ENCODE peak calls at places on chromosomes 2 and 18, in seven cellular contexts. M, D, Q, R, L, A and J are unnamed samples.

GRCh38 chr18:50665519-50665918 is 105.6 kb downstream of the MAPK4 start:
- DNase-seq in M (no peak), D (peak), Q (no peak), R (no peak), L (no peak), A (no peak), J (no peak)

GRCh38 chr2:229408356-229408755 is 137.3 kb upstream of the PID1 start:
- DNase-seq in M (peak), D (peak), Q (no peak), R (peak), L (no peak), A (peak), J (no peak)

GRCh38 chr2:231394201-231395141 is 1.0 kb upstream of the B3GNT7 start:
- DNase-seq in M (peak), D (peak), Q (no peak), R (no peak), L (no peak), A (no peak), J (no peak)

GRCh38 chr2:231680284-231680991 is 27.9 kb upstream of the PTMA start:
- DNase-seq in M (peak), D (no peak), Q (no peak), R (no peak), L (no peak), A (no peak), J (no peak)

GRCh38 chr2:45009303-45009927 is at the start of gene SIX2:
- DNase-seq in M (peak), D (peak), Q (no peak), R (peak), L (peak), A (peak), J (no peak)

GRCh38 chr2:86621290-86621943 is 2.2 kb downstream of the RNF103 start:
- DNase-seq in M (no peak), D (no peak), Q (no peak), R (no peak), L (no peak), A (peak), J (no peak)

GRCh38 chr2:74658516-74658915 is 4.5 kb downstream of the SEMA4F start:
- DNase-seq in M (no peak), D (no peak), Q (no peak), R (no peak), L (no peak), A (peak), J (no peak)

GRCh38 chr2:15691586-15692310 is 100.1 kb downstream of the DDX1 start:
- DNase-seq in M (no peak), D (no peak), Q (no peak), R (no peak), L (no peak), A (no peak), J (no peak)

GRCh38 chr18:35949903-35950627 is 22.4 kb upstream of the RMP24 start:
- DNase-seq in M (peak), D (peak), Q (no peak), R (peak), L (no peak), A (peak), J (peak)

GRCh38 chr2:226030369-226031077 is 631.0 kb downstream of the NYAP2 start:
- DNase-seq in M (no peak), D (peak), Q (no peak), R (no peak), L (no peak), A (no peak), J (no peak)

GRCh38 chr2:58156780-58157179 is 84.3 kb downstream of the FANCL start:
- DNase-seq in M (no peak), D (no peak), Q (no peak), R (no peak), L (no peak), A (no peak), J (no peak)

GRCh38 chr2:78861546-78861945 is 164.0 kb upstream of the REG3G start:
- DNase-seq in M (no peak), D (peak), Q (no peak), R (no peak), L (no peak), A (no peak), J (no peak)

GRCh38 chr2:28401411-28401810 is 8.8 kb downstream of the FOSL2 start:
- DNase-seq in M (no peak), D (peak), Q (no peak), R (peak), L (no peak), A (no peak), J (no peak)

GRCh38 chr2:199431748-199432213 is 26.0 kb downstream of the SATB2 start:
- DNase-seq in M (no peak), D (no peak), Q (no peak), R (no peak), L (no peak), A (no peak), J (no peak)

GRCh38 chr2:120108749-120109148 is 95.9 kb downstream of the EPB41L5 start:
- DNase-seq in M (no peak), D (no peak), Q (no peak), R (no peak), L (no peak), A (peak), J (no peak)

GRCh38 chr2:125373293-125373692 is 1282.7 kb upstream of the GYPC start:
- DNase-seq in M (no peak), D (no peak), Q (no peak), R (no peak), L (no peak), A (no peak), J (no peak)

GRCh38 chr2:40516604-40517003 is 64.7 kb upstream of the SLC8A1 start:
- DNase-seq in M (no peak), D (no peak), Q (no peak), R (no peak), L (no peak), A (no peak), J (no peak)

GRCh38 chr18:32768646-32769206 is 4.1 kb downstream of the KLHL14 start:
- DNase-seq in M (no peak), D (no peak), Q (no peak), R (no peak), L (no peak), A (no peak), J (no peak)

GRCh38 chr18:32770181-32770650 is 2.6 kb downstream of the KLHL14 start:
- DNase-seq in M (no peak), D (no peak), Q (no peak), R (peak), L (no peak), A (no peak), J (no peak)

GRCh38 chr18:32771169-32771751 is 1.6 kb downstream of the KLHL14 start:
- DNase-seq in M (peak), D (no peak), Q (no peak), R (no peak), L (no peak), A (peak), J (no peak)

GRCh38 chr18:32770651-32771168 is 2.1 kb downstream of the KLHL14 start:
- DNase-seq in M (peak), D (no peak), Q (no peak), R (no peak), L (no peak), A (no peak), J (no peak)

DNA sequence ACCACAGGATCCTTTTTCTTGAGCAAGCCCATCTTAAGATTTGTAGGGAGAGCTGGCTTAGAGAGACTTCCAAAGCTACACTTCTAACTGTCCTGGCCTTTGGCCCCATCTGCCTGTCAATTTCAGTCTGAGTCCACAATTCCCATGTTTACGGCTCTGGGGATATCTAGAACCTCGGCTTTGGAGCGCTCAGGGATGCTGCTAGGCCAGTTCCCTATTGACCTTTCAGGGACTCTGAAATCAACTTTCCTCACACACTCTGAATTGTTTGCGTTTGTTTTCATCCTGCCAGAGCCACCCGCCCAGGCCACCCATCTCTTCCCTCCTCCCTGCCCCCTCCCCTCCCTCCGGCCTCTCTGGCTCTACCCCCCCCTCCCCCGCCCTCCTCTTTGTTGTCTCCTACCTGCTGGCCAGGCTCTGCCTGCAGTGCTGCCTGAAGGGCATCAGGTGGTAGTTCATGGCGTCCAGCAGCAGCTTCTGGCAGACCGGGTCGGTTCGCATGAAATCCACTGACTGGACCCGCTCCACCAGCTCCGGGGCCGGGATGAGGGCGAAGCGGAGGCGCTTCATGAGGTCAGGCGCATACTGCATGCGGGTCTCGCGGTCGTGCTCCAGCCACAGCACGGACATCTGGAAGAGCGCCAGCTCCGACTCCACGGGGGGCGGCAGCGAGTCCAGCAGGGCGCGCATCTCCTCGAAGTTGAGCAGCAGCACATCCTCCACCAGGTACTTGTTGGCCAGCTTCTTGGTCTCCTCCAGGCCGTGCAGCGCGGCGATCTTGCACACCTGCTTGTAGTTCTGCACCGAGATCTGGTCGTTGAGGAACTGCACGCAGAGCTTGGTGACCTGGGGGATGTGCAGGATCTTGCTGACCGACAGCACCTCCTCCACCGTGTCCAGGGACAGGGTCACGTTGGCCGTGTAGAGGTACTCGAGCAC is 3.3 kb downstream of the KLHL14 start:
- DNase-seq in M (peak), D (no peak), Q (no peak), R (no peak), L (no peak), A (no peak), J (no peak)
- H3K4me3 ChIP-seq in M (peak), D (no peak), Q (no peak), R (no peak), L (peak), A (no peak), J (no peak)

GRCh38 chr2:217691920-217692666 is 310.7 kb downstream of the TNS1 start:
- DNase-seq in M (no peak), D (peak), Q (no peak), R (peak), L (peak), A (peak), J (no peak)
- H3K4me3 ChIP-seq in M (no peak), D (no peak), Q (no peak), R (no peak), L (no peak), A (no peak), J (no peak)

GRCh38 chr2:132439703-132440398 is 23.2 kb downstream of the GPR39 start:
- DNase-seq in M (no peak), D (no peak), Q (no peak), R (no peak), L (no peak), A (peak), J (no peak)

GRCh38 chr2:132437852-132438649 is 21.4 kb downstream of the GPR39 start:
- DNase-seq in M (no peak), D (no peak), Q (no peak), R (no peak), L (no peak), A (no peak), J (no peak)

GRCh38 chr2:132441051-132441450 is 24.4 kb downstream of the GPR39 start:
- DNase-seq in M (no peak), D (no peak), Q (no peak), R (no peak), L (no peak), A (no peak), J (no peak)

GRCh38 chr2:132443106-132443505 is 26.5 kb downstream of the GPR39 start:
- DNase-seq in M (no peak), D (no peak), Q (no peak), R (no peak), L (no peak), A (no peak), J (no peak)

GRCh38 chr2:132438650-132439030 is 22.0 kb downstream of the GPR39 start:
- DNase-seq in M (no peak), D (no peak), Q (no peak), R (no peak), L (no peak), A (peak), J (no peak)
- H3K4me3 ChIP-seq in M (no peak), D (no peak), Q (no peak), R (no peak), L (no peak), A (no peak), J (no peak)

DNA sequence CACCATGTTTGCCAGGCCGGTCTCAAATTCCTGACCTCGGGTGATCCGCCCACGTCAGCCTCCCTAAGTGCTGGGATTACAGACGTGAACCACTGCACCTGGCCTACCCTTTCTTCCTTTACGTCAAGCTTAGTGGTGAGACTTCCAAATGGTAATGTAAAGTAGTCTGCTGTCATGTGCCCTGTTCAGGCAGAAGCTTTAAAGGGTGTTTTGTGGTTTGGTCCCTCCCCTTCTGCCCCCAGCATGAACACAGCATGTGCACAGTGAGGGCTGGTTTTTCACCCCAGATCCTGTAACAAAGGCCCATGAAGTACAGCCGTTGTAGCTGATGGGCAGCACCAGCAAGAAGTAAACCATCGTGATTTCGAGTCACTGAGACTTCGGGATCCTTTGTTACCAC is 2.7 kb upstream of the DTYMK start:
- DNase-seq in M (no peak), D (no peak), Q (no peak), R (no peak), L (no peak), A (no peak), J (no peak)
- H3K4me3 ChIP-seq in M (no peak), D (no peak), Q (no peak), R (no peak), L (no peak), A (no peak), J (no peak)

DNA sequence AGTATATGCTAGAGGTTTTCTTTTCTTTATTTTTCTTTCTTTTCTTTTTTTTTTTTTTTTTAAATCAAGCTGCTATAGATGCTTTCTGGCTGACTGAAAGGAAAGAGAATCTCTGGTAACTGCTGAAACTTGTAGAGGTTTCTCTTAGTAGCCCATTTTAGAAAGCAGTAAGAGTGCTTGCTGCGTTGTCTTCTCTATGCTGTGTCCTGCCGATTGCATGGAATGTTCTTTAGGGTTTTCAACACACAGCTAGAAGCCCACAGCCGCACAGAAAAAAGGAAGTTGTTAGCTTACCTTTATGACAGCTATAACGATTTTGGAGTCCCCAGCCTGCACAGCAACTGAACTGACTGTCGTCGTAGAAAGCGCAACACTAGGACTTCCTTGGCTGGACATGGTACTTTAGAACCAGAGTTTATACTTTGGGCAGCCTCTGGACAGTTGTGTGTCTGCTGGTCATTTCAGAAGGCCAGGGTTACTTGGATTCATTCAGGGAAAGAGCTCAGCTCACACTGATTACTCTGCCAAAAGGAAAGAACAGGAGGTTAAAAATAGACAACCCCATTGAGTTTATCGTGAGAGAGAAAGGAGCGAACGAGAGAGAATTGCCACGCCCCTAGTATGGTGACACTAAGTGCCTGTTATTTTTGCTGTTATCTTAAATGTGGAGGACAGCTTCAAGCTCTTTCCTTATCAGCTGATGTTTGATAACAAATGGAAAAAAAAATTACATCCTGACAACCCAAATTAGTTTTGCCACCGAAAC is at the start of gene CCDC141:
- DNase-seq in M (no peak), D (peak), Q (no peak), R (no peak), L (no peak), A (no peak), J (no peak)
- H3K4me3 ChIP-seq in M (peak), D (peak), Q (peak), R (no peak), L (peak), A (no peak), J (peak)

GRCh38 chr18:55007582-55007981 is 48.3 kb upstream of the CCDC68 start:
- DNase-seq in M (no peak), D (no peak), Q (no peak), R (no peak), L (no peak), A (peak), J (no peak)

GRCh38 chr18:55013086-55013485 is 53.8 kb upstream of the CCDC68 start:
- DNase-seq in M (no peak), D (no peak), Q (no peak), R (no peak), L (no peak), A (no peak), J (no peak)

GRCh38 chr18:55013685-55014084 is 54.4 kb upstream of the CCDC68 start:
- DNase-seq in M (no peak), D (no peak), Q (no peak), R (no peak), L (no peak), A (no peak), J (no peak)

GRCh38 chr18:55014095-55014494 is 54.8 kb upstream of the CCDC68 start:
- DNase-seq in M (no peak), D (no peak), Q (no peak), R (no peak), L (no peak), A (no peak), J (no peak)

DNA sequence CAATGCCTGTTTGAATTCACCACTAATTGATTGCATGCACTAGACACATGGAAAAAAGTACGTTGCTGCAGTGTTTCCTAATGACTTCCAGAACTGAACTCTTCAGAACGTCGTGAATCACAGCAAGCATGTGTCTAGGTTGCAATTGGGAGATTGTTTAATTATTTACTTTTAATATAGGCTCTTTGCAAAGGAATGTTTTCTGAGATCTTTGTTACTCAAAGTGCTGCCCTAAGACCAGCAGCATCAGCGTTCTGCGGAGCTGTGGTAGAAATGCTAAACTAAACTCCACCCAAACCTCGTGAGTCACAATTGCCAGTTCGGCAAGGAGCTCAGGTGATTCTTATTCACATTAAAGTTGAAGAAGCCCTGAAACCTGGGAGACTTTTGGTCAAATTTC is 52.8 kb upstream of the CCDC68 start:
- DNase-seq in M (no peak), D (no peak), Q (no peak), R (no peak), L (no peak), A (peak), J (no peak)
- H3K4me3 ChIP-seq in M (no peak), D (no peak), Q (no peak), R (no peak), L (no peak), A (no peak), J (no peak)

GRCh38 chr2:148813603-148814065 is 61.4 kb upstream of the KIF5C start:
- DNase-seq in M (peak), D (peak), Q (peak), R (no peak), L (no peak), A (no peak), J (peak)
- H3K4me3 ChIP-seq in M (no peak), D (no peak), Q (no peak), R (no peak), L (no peak), A (no peak), J (no peak)

GRCh38 chr18:9417081-9417841 is 58.1 kb upstream of the RALBP1 start:
- DNase-seq in M (no peak), D (no peak), Q (no peak), R (peak), L (no peak), A (peak), J (no peak)

GRCh38 chr18:9418047-9418690 is 57.1 kb upstream of the RALBP1 start:
- DNase-seq in M (no peak), D (no peak), Q (no peak), R (peak), L (no peak), A (no peak), J (no peak)

GRCh38 chr18:9410515-9410914 is 64.8 kb upstream of the RALBP1 start:
- DNase-seq in M (no peak), D (no peak), Q (no peak), R (no peak), L (no peak), A (no peak), J (no peak)

DNA sequence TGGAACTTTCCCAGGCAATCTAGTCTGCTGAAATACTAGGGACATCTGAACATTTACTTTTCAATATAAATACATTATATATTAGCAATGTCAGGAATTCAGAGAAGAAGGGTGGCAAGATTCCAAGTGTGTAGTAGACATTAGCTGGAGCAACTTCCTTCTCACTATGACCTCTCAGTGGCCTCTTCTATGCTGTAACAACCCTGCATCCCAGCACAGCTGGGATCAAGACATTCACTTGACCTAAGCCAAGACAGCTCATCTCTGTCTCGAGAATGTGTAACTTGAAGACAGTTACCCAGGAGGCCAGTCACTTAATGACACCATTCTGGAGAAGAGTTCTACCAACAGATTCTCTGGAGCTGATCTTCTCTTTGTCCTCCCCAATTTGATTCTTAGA is 61.7 kb upstream of the RALBP1 start:
- DNase-seq in M (no peak), D (no peak), Q (no peak), R (no peak), L (no peak), A (peak), J (no peak)
- H3K4me3 ChIP-seq in M (no peak), D (no peak), Q (no peak), R (no peak), L (no peak), A (no peak), J (no peak)

GRCh38 chr2:150916434-150916833 is 345.2 kb downstream of the RBM43 start:
- DNase-seq in M (no peak), D (no peak), Q (no peak), R (no peak), L (no peak), A (no peak), J (no peak)
- H3K4me3 ChIP-seq in M (no peak), D (no peak), Q (no peak), R (no peak), L (no peak), A (no peak), J (no peak)

GRCh38 chr2:224712346-224712745 is 3.8 kb downstream of the CCDC195 start:
- DNase-seq in M (no peak), D (no peak), Q (no peak), R (no peak), L (no peak), A (peak), J (no peak)
- H3K4me3 ChIP-seq in M (no peak), D (no peak), Q (no peak), R (no peak), L (no peak), A (peak), J (no peak)